ENCODE peak calls at places on chromosomes 7 and 10, in seven cellular contexts. Q, I, N, O, Y, M and Z are unnamed samples. For H3K4me1, the result is how much of the 10 kb centered on the place peaks cover.

GRCh38 chr10:101843032-101843991 is at the start of gene KCNIP2:
- DNase-seq in N (peak), Q (peak), M (peak), O (no peak), I (no peak), Y (peak), Z (peak)

GRCh38 chr7:136874393-136875032 is 6.1 kb downstream of the CHRM2 start:
- DNase-seq in M (peak), N (no peak), I (peak), Y (peak), Q (no peak), O (no peak), Z (no peak)

GRCh38 chr7:50657341-50657873 is 92.2 kb upstream of the DDC start:
- DNase-seq in O (peak), Y (no peak), M (no peak), I (no peak), N (peak), Q (peak), Z (peak)

GRCh38 chr10:99396471-99396870 is 34.0 kb downstream of the GOT1 start:
- DNase-seq in I (no peak), O (no peak), Q (no peak), M (no peak), Y (no peak), N (peak), Z (no peak)

GRCh38 chr10:34576789-34577188 is 238.3 kb downstream of the PARD3 start:
- DNase-seq in M (no peak), O (no peak), N (no peak), I (no peak), Y (no peak), Q (no peak), Z (no peak)

GRCh38 chr10:52043811-52044210 is 270.3 kb upstream of the DKK1 start:
- DNase-seq in Q (no peak), I (no peak), O (no peak), N (no peak), M (peak), Y (no peak), Z (no peak)

GRCh38 chr7:99238558-99239341 is 30.8 kb upstream of the KPNA7 start:
- DNase-seq in Q (no peak), M (no peak), N (no peak), O (no peak), I (no peak), Y (no peak), Z (no peak)

GRCh38 chr7:134865001-134865845 is 85.8 kb downstream of the CALD1 start:
- DNase-seq in O (no peak), Q (no peak), M (peak), I (no peak), N (peak), Y (no peak), Z (no peak)

GRCh38 chr10:33706191-33706590 is 371.7 kb upstream of the NRP1 start:
- DNase-seq in N (no peak), I (no peak), Q (no peak), O (no peak), Y (no peak), M (no peak), Z (no peak)

GRCh38 chr7:159107052-159107892 is 37.4 kb downstream of the VIPR2 start:
- DNase-seq in N (no peak), Q (no peak), Y (no peak), I (no peak), O (no peak), M (no peak), Z (no peak)

GRCh38 chr10:69573056-69573806 is at the start of gene NEUROG3:
- DNase-seq in I (no peak), O (no peak), Q (no peak), M (peak), Y (peak), N (peak), Z (no peak)

GRCh38 chr7:132161231-132161915 is 414.9 kb downstream of the PLXNA4 start:
- DNase-seq in M (no peak), N (no peak), I (no peak), Q (peak), Y (no peak), O (peak), Z (peak)

GRCh38 chr7:39880556-39880955 is 69.5 kb upstream of the CDK13 start:
- DNase-seq in I (no peak), N (no peak), Y (no peak), O (no peak), Q (no peak), M (no peak), Z (no peak)

GRCh38 chr10:72322280-72323058 is 32.2 kb downstream of the DNAJB12 start:
- DNase-seq in M (peak), I (peak), Q (no peak), O (no peak), N (no peak), Y (no peak), Z (no peak)

GRCh38 chr10:101120884-101121660 is 10.0 kb upstream of the TLX1 start:
- DNase-seq in Y (peak), M (no peak), O (no peak), I (no peak), Q (no peak), N (peak), Z (no peak)

GRCh38 chr10:37760817-37761216 is 96.6 kb downstream of the ZNF248 start:
- DNase-seq in N (no peak), Y (no peak), M (no peak), Q (no peak), I (no peak), O (no peak), Z (no peak)

GRCh38 chr7:13742126-13742525 is 247.3 kb downstream of the ETV1 start:
- DNase-seq in Q (no peak), N (no peak), O (peak), M (peak), I (peak), Y (no peak), Z (no peak)

GRCh38 chr10:71660313-71660712 is 59.3 kb downstream of the C10orf105 start:
- DNase-seq in Y (no peak), I (no peak), N (no peak), O (no peak), M (no peak), Q (no peak), Z (no peak)

GRCh38 chr10:24952146-24952700 is at the start of gene PRTFDC1:
- DNase-seq in Q (peak), Y (no peak), O (no peak), M (peak), N (peak), I (no peak), Z (peak)

DNA sequence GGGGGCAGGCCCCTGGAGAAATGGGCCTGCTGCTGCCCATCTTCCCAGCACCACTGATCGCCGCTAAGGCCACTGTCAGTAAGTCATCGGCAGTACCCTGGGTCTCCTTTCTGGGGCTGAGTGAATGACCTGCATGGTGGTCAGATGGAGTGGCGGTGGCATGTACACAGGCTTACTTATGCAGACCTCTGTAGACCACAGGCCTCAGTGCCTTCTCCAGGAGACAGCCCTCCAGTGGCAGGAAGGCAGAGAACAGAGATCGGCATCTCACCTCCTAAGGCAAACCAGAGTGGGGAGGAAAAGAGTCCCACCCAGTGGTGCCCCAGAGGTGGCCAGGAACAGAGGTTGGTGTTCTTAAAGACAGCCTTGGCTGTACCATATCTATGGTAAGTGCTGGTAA is 22.8 kb upstream of the LRRC4 start:
- DNase-seq in M (peak), I (no peak), O (no peak), Y (no peak), Q (no peak), N (no peak), Z (no peak)
- H3K4me1 ChIP-seq in M (under half), I (under half), O (under half), Y (under half), Q (under half), N (under half), Z (under half)

DNA sequence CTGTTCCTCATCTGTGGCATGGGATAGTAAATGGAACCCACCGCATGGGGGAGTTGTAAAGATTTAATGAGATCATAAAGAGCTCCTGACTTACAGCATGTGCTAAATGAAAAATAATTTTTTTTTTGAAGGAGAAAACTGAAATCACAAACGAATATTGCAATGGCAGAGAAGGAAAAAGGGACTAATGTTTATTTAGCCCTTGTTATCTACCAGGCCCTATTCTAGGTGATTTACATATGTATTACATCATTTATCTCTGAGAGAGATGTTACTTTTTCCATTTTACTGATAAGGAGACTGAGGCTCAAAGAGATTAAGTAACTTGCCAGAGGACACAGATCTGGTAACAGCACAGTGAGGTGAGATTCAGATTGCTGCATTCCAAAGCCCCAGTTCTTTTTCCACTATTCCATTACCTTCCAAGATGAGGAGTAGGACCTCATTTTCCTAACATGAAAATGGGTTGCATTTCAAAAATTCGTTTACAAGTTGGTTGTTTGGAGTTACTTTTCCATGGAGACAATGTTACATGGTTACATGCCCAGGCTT is 28.6 kb downstream of the VCL start:
- DNase-seq in I (no peak), Q (no peak), O (no peak), N (no peak), Y (no peak), M (no peak), Z (no peak)
- H3K4me1 ChIP-seq in I (under half), Q (half or more), O (under half), N (under half), Y (under half), M (under half), Z (half or more)

GRCh38 chr10:44998146-44998631 is 2.5 kb upstream of the ZNF22 start:
- DNase-seq in Y (no peak), I (no peak), Q (peak), O (no peak), M (no peak), N (no peak), Z (no peak)
- H3K4me1 ChIP-seq in Y (under half), I (under half), Q (under half), O (under half), M (under half), N (under half), Z (half or more)

DNA sequence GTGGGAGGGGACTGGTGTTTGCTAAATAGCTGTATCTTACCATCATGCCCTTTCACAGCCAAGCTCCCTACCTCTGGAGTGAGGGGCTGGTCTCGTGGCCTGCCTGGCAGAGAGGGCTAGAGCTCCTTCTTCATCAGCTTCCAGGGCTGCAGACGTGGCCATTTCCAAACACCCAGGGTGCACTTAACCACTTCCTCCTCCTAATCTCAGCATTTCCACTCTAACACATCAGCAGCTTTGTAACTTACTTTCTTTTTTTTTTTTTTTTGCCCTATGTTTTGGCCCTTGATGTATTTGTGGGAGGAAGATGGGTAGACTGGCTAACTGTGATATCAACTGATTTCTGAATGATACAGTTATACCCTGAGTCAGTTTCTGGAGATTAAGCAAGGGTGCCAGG is 27.4 kb downstream of the LRRC4 start:
- DNase-seq in Y (peak), I (no peak), Q (no peak), M (no peak), N (no peak), O (no peak), Z (no peak)
- H3K4me1 ChIP-seq in Y (under half), I (under half), Q (under half), M (under half), N (under half), O (under half), Z (under half)

GRCh38 chr7:2016021-2016631 is 216.6 kb downstream of the MAD1L1 start:
- DNase-seq in O (no peak), Q (no peak), Y (no peak), M (no peak), N (no peak), I (no peak), Z (no peak)
- H3K4me1 ChIP-seq in O (under half), Q (under half), Y (under half), M (under half), N (under half), I (under half), Z (under half)

GRCh38 chr7:43653466-43653865 is 70.6 kb downstream of the STK17A start:
- DNase-seq in Q (no peak), M (no peak), I (no peak), N (no peak), O (no peak), Y (no peak), Z (no peak)
- H3K4me1 ChIP-seq in Q (under half), M (half or more), I (under half), N (under half), O (under half), Y (half or more), Z (under half)